ENCODE peak calls at places on chromosome 19, in five cellular contexts. One of them, this sample, is unnamed.

GRCh38 chr19:32869369-32870153 is at the start of gene SLC7A9:
- DNase-seq in sigmoid colon: peak; percentile 19
- DNase-seq in fibroblast of lung: no peak
- DNase-seq in mammary epithelial cell: no peak
- DNase-seq in tibial nerve: no peak
- DNase-seq in this sample: no peak

GRCh38 chr19:19539738-19540703 is 2.0 kb downstream of the CILP2 start:
- DNase-seq in sigmoid colon: peak; percentile 64
- DNase-seq in fibroblast of lung: peak; percentile 61
- DNase-seq in mammary epithelial cell: peak; percentile 25
- DNase-seq in tibial nerve: no peak
- DNase-seq in this sample: peak; percentile 45

GRCh38 chr19:1038995-1039645 is 787 bp upstream of the ABCA7 start:
- DNase-seq in sigmoid colon: no peak
- DNase-seq in fibroblast of lung: peak; percentile 36
- DNase-seq in mammary epithelial cell: no peak
- DNase-seq in tibial nerve: no peak
- DNase-seq in this sample: no peak

GRCh38 chr19:934865-935422 is 9.1 kb downstream of the ARID3A start:
- DNase-seq in sigmoid colon: peak; percentile 94
- DNase-seq in fibroblast of lung: peak; percentile 74
- DNase-seq in mammary epithelial cell: no peak
- DNase-seq in tibial nerve: peak; percentile 58
- DNase-seq in this sample: peak; percentile 85

GRCh38 chr19:46915386-46915785 is 54.6 kb downstream of the ARHGAP35 start:
- DNase-seq in sigmoid colon: no peak
- DNase-seq in fibroblast of lung: no peak
- DNase-seq in mammary epithelial cell: no peak
- DNase-seq in tibial nerve: no peak
- DNase-seq in this sample: no peak

GRCh38 chr19:44796701-44797115 is 12.2 kb upstream of the BCAM start:
- DNase-seq in sigmoid colon: no peak
- DNase-seq in fibroblast of lung: peak; percentile 41
- DNase-seq in mammary epithelial cell: no peak
- DNase-seq in tibial nerve: no peak
- DNase-seq in this sample: peak; percentile 82

GRCh38 chr19:46605356-46605821 is 4.3 kb downstream of the CALM3 start:
- DNase-seq in sigmoid colon: peak; percentile 54
- DNase-seq in fibroblast of lung: no peak
- DNase-seq in mammary epithelial cell: no peak
- DNase-seq in tibial nerve: peak; percentile 12
- DNase-seq in this sample: no peak

GRCh38 chr19:35388277-35389054 is 17.6 kb downstream of the GPR42 start:
- DNase-seq in sigmoid colon: no peak
- DNase-seq in fibroblast of lung: no peak
- DNase-seq in mammary epithelial cell: no peak
- DNase-seq in tibial nerve: no peak
- DNase-seq in this sample: no peak

GRCh38 chr19:52237771-52238400 is 31.5 kb upstream of the ZNF766 start:
- DNase-seq in sigmoid colon: peak; percentile 75
- DNase-seq in fibroblast of lung: peak; percentile 53
- DNase-seq in mammary epithelial cell: peak; percentile 40
- DNase-seq in tibial nerve: peak; percentile 22
- DNase-seq in this sample: peak; percentile 46

GRCh38 chr19:47142779-47143178 is 12.1 kb downstream of the SAE1 start:
- DNase-seq in sigmoid colon: no peak
- DNase-seq in fibroblast of lung: no peak
- DNase-seq in mammary epithelial cell: peak; percentile 18
- DNase-seq in tibial nerve: no peak
- DNase-seq in this sample: no peak

GRCh38 chr19:28331596-28331995 is 881.4 kb downstream of the UQCRFS1 start:
- DNase-seq in sigmoid colon: no peak
- DNase-seq in fibroblast of lung: no peak
- DNase-seq in mammary epithelial cell: no peak
- DNase-seq in tibial nerve: no peak
- DNase-seq in this sample: no peak

GRCh38 chr19:18604820-18605159 is 1.8 kb downstream of the CRLF1 start:
- DNase-seq in sigmoid colon: no peak
- DNase-seq in fibroblast of lung: no peak
- DNase-seq in mammary epithelial cell: no peak
- DNase-seq in tibial nerve: no peak
- DNase-seq in this sample: no peak

GRCh38 chr19:50959731-50960500 is 7.1 kb upstream of the KLK5 start:
- DNase-seq in sigmoid colon: no peak
- DNase-seq in fibroblast of lung: no peak
- DNase-seq in mammary epithelial cell: peak; percentile 46
- DNase-seq in tibial nerve: no peak
- DNase-seq in this sample: no peak

GRCh38 chr19:40687525-40688016 is 2.9 kb downstream of the NUMBL start:
- DNase-seq in sigmoid colon: peak; percentile 93
- DNase-seq in fibroblast of lung: peak; percentile 80
- DNase-seq in mammary epithelial cell: no peak
- DNase-seq in tibial nerve: peak; percentile 97
- DNase-seq in this sample: peak; percentile 81

GRCh38 chr19:46718157-46718933 is 1.4 kb upstream of the PRKD2 start:
- DNase-seq in sigmoid colon: no peak
- DNase-seq in fibroblast of lung: no peak
- DNase-seq in mammary epithelial cell: no peak
- DNase-seq in tibial nerve: no peak
- DNase-seq in this sample: no peak

GRCh38 chr19:17424743-17425365 is 5.0 kb downstream of the MVB12A start:
- DNase-seq in sigmoid colon: no peak
- DNase-seq in fibroblast of lung: peak; percentile 36
- DNase-seq in mammary epithelial cell: no peak
- DNase-seq in tibial nerve: no peak
- DNase-seq in this sample: peak; percentile 34

GRCh38 chr19:36771275-36772231 is 1.1 kb downstream of the ZNF850 start:
- DNase-seq in sigmoid colon: peak; percentile 69
- DNase-seq in fibroblast of lung: peak; percentile 94
- DNase-seq in mammary epithelial cell: peak; percentile 67
- DNase-seq in tibial nerve: no peak
- DNase-seq in this sample: peak; percentile 48

GRCh38 chr19:36775768-36776167 is 3.2 kb upstream of the ZNF850 start:
- DNase-seq in sigmoid colon: no peak
- DNase-seq in fibroblast of lung: peak; percentile 65
- DNase-seq in mammary epithelial cell: no peak
- DNase-seq in tibial nerve: no peak
- DNase-seq in this sample: peak; percentile 57

GRCh38 chr19:36772341-36773222 is at the start of gene ZNF850:
- DNase-seq in sigmoid colon: peak; percentile 97
- DNase-seq in fibroblast of lung: peak; percentile 94
- DNase-seq in mammary epithelial cell: peak; percentile 93
- DNase-seq in tibial nerve: peak; percentile 91
- DNase-seq in this sample: peak; percentile 96

DNA sequence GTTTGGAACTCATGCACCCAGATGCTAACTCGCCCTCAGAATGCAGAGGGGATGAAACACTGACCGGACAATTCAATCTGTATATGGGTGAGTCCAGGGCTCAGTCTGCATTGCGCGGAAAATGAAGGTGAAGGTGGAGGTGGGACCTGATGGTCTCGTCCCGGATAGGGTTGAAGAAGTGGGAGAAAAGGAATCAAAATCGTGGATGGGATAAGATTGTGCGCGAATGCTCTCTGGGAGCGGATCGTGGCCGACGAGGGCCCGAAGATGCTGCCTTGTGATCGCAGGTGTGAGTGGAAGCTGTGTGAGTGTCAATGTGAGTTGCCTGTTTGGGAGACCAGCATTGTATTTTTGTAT is 594 bp upstream of the ZNF850 start:
- DNase-seq in sigmoid colon: no peak
- DNase-seq in fibroblast of lung: no peak
- DNase-seq in mammary epithelial cell: no peak
- DNase-seq in tibial nerve: no peak
- DNase-seq in this sample: no peak
- H3K27ac ChIP-seq in sigmoid colon: peak overlapping the region; percentile 83
- H3K27ac ChIP-seq in fibroblast of lung: peak overlapping the region; percentile 85
- H3K27ac ChIP-seq in mammary epithelial cell: no peak overlapping the region
- H3K27ac ChIP-seq in tibial nerve: no peak overlapping the region
- H3K27ac ChIP-seq in this sample: peak overlapping the region; percentile 65

GRCh38 chr19:36672368-36672767 is 5.7 kb upstream of the ZNF461 start:
- DNase-seq in sigmoid colon: no peak
- DNase-seq in fibroblast of lung: no peak
- DNase-seq in mammary epithelial cell: no peak
- DNase-seq in tibial nerve: no peak
- DNase-seq in this sample: no peak
- H3K9me3 ChIP-seq in sigmoid colon: peaks cover 23% of the 10 kb centered on the region
- H3K9me3 ChIP-seq in fibroblast of lung: no peaks in the 10 kb centered on the region
- H3K9me3 ChIP-seq in mammary epithelial cell: peaks cover 9% of the 10 kb centered on the region
- H3K9me3 ChIP-seq in tibial nerve: peaks cover 95% of the 10 kb centered on the region
- H3K9me3 ChIP-seq in this sample: peaks cover 85% of the 10 kb centered on the region

GRCh38 chr19:15317392-15318011 is 14.8 kb downstream of the BRD4 start:
- DNase-seq in sigmoid colon: no peak
- DNase-seq in fibroblast of lung: peak; percentile 74
- DNase-seq in mammary epithelial cell: no peak
- DNase-seq in tibial nerve: no peak
- DNase-seq in this sample: no peak
- H3K4me1 ChIP-seq in sigmoid colon: peaks cover 96% of the 10 kb centered on the region
- H3K4me1 ChIP-seq in fibroblast of lung: peaks cover 45% of the 10 kb centered on the region
- H3K4me1 ChIP-seq in mammary epithelial cell: peaks cover 16% of the 10 kb centered on the region
- H3K4me1 ChIP-seq in tibial nerve: peaks cover 72% of the 10 kb centered on the region
- H3K4me1 ChIP-seq in this sample: peaks cover 84% of the 10 kb centered on the region

GRCh38 chr19:6056801-6057650 is 53.3 kb downstream of the RFX2 start:
- DNase-seq in sigmoid colon: peak; percentile 94
- DNase-seq in fibroblast of lung: peak; percentile 94
- DNase-seq in mammary epithelial cell: peak; percentile 98
- DNase-seq in tibial nerve: no peak
- DNase-seq in this sample: peak; percentile 60
- H3K27ac ChIP-seq in sigmoid colon: peak overlapping the region; percentile 93
- H3K27ac ChIP-seq in fibroblast of lung: peak overlapping the region; percentile 97
- H3K27ac ChIP-seq in mammary epithelial cell: peak overlapping the region; percentile 99
- H3K27ac ChIP-seq in tibial nerve: peak overlapping the region; percentile 75
- H3K27ac ChIP-seq in this sample: peak overlapping the region; percentile 88

GRCh38 chr19:58117841-58118575 is 20.0 kb upstream of the ZSCAN18 start:
- DNase-seq in sigmoid colon: no peak
- DNase-seq in fibroblast of lung: no peak
- DNase-seq in mammary epithelial cell: no peak
- DNase-seq in tibial nerve: no peak
- DNase-seq in this sample: peak; percentile 16
- H3K9me3 ChIP-seq in sigmoid colon: peaks cover 76% of the 10 kb centered on the region
- H3K9me3 ChIP-seq in fibroblast of lung: peaks cover 2% of the 10 kb centered on the region
- H3K9me3 ChIP-seq in mammary epithelial cell: peaks cover 63% of the 10 kb centered on the region
- H3K9me3 ChIP-seq in tibial nerve: peaks cover 97% of the 10 kb centered on the region
- H3K9me3 ChIP-seq in this sample: no peaks in the 10 kb centered on the region

GRCh38 chr19:54434112-54434861 is 14.7 kb upstream of the LENG8 start:
- DNase-seq in sigmoid colon: peak; percentile 54
- DNase-seq in fibroblast of lung: no peak
- DNase-seq in mammary epithelial cell: no peak
- DNase-seq in tibial nerve: no peak
- DNase-seq in this sample: no peak

GRCh38 chr19:54436561-54437229 is 12.3 kb upstream of the LENG8 start:
- DNase-seq in sigmoid colon: no peak
- DNase-seq in fibroblast of lung: no peak
- DNase-seq in mammary epithelial cell: no peak
- DNase-seq in tibial nerve: no peak
- DNase-seq in this sample: no peak

GRCh38 chr19:54435551-54436016 is 13.4 kb upstream of the LENG8 start:
- DNase-seq in sigmoid colon: no peak
- DNase-seq in fibroblast of lung: no peak
- DNase-seq in mammary epithelial cell: no peak
- DNase-seq in tibial nerve: no peak
- DNase-seq in this sample: no peak

GRCh38 chr19:54434862-54435174 is 14.2 kb upstream of the LENG8 start:
- DNase-seq in sigmoid colon: no peak
- DNase-seq in fibroblast of lung: no peak
- DNase-seq in mammary epithelial cell: no peak
- DNase-seq in tibial nerve: no peak
- DNase-seq in this sample: no peak

DNA sequence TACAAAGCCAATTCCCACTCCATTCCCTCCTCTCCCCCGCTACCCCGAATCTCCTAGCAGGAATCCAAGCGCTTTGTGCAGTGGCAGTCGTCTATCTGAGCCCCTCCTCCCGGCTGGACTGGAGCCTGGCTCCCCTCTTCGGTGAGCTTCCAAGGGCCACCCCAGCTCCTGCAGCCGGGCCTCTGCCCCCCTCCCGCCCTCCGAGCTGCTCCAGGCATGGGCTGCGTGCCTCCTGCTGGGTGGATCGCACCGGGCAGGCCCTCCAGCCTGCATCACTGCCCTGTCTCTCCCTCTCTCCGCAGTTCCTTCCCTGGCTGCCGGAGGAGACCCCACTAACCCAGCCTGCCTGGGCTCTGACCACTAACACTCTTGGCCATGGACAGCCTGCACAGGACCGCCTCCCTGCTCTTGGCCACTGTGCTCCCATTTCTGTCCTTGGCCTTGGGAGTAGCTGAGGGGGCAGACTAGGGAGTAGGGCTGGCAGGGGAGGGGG is 12.9 kb upstream of the LENG8 start:
- DNase-seq in sigmoid colon: no peak
- DNase-seq in fibroblast of lung: no peak
- DNase-seq in mammary epithelial cell: no peak
- DNase-seq in tibial nerve: no peak
- DNase-seq in this sample: no peak
- H3K4me1 ChIP-seq in sigmoid colon: peaks cover 29% of the 10 kb centered on the region
- H3K4me1 ChIP-seq in fibroblast of lung: no peaks in the 10 kb centered on the region
- H3K4me1 ChIP-seq in mammary epithelial cell: peaks cover 15% of the 10 kb centered on the region
- H3K4me1 ChIP-seq in tibial nerve: peaks cover 34% of the 10 kb centered on the region
- H3K4me1 ChIP-seq in this sample: peaks cover 8% of the 10 kb centered on the region

GRCh38 chr19:4010808-4011110 is 3.2 kb downstream of the PIAS4 start:
- DNase-seq in sigmoid colon: no peak
- DNase-seq in fibroblast of lung: no peak
- DNase-seq in mammary epithelial cell: no peak
- DNase-seq in tibial nerve: no peak
- DNase-seq in this sample: no peak
- H3K27ac ChIP-seq in sigmoid colon: peak overlapping the region; percentile 99
- H3K27ac ChIP-seq in fibroblast of lung: no peak overlapping the region
- H3K27ac ChIP-seq in mammary epithelial cell: no peak overlapping the region
- H3K27ac ChIP-seq in tibial nerve: peak overlapping the region; percentile 12
- H3K27ac ChIP-seq in this sample: no peak overlapping the region

This sample was measured in heart right ventricle.